ENCODE peak calls at places on chromosomes 7 and 10, in four cellular contexts. F is HCT116, C is H1, I is K562. N is an unnamed sample.

GRCh38 chr10:63605568-63605967 is 84.4 kb downstream of the REEP3 start:
- DNase-seq in F (peak), C (no peak), I (no peak), N (no peak)

GRCh38 chr10:7027913-7028808 is 382.7 kb downstream of the SFMBT2 start:
- DNase-seq in F (no peak), C (no peak), I (peak), N (no peak)

GRCh38 chr10:80540136-80540535 is 2.4 kb downstream of the SH2D4B start:
- DNase-seq in F (no peak), C (no peak), I (no peak), N (no peak)

GRCh38 chr7:112410087-112410486 is 40.2 kb upstream of the IFRD1 start:
- DNase-seq in F (no peak), C (no peak), I (no peak), N (no peak)

GRCh38 chr7:112771166-112771565 is 19.0 kb downstream of the TMEM168 start:
- DNase-seq in F (no peak), C (no peak), I (no peak), N (no peak)

GRCh38 chr7:32150589-32150988 is 80.4 kb upstream of the PDE1C start:
- DNase-seq in F (no peak), C (no peak), I (no peak), N (no peak)

GRCh38 chr7:5424689-5425506 is 1.3 kb upstream of the TNRC18 start:
- DNase-seq in F (no peak), C (no peak), I (peak), N (peak)

GRCh38 chr10:77975086-77975666 is 48.6 kb upstream of the DLG5 start:
- DNase-seq in F (no peak), C (no peak), I (no peak), N (peak)

GRCh38 chr7:69412331-69413146 is 185.7 kb upstream of the AUTS2 start:
- DNase-seq in F (no peak), C (no peak), I (peak), N (peak)

GRCh38 chr10:46546591-46547330 is 9.7 kb downstream of the GPRIN2 start:
- DNase-seq in F (no peak), C (no peak), I (no peak), N (no peak)

GRCh38 chr7:32890010-32890552 is 1.5 kb downstream of the KBTBD2 start:
- DNase-seq in F (no peak), C (no peak), I (peak), N (peak)

GRCh38 chr7:28433604-28434254 is 21.4 kb downstream of the CREB5 start:
- DNase-seq in F (no peak), C (peak), I (peak), N (no peak)

GRCh38 chr10:19656420-19657042 is 159.7 kb upstream of the PLXDC2 start:
- DNase-seq in F (no peak), C (no peak), I (no peak), N (peak)

GRCh38 chr7:25389489-25390106 is 161.3 kb upstream of the NPVF start:
- DNase-seq in F (peak), C (no peak), I (peak), N (peak)

GRCh38 chr7:5774790-5775189 is 6.7 kb downstream of the RNF216 start:
- DNase-seq in F (no peak), C (no peak), I (no peak), N (no peak)

GRCh38 chr7:36487756-36488336 is 98.2 kb downstream of the ANLN start:
- DNase-seq in F (peak), C (no peak), I (peak), N (peak)

GRCh38 chr7:94008537-94008936 is 4.4 kb upstream of the BET1 start:
- DNase-seq in F (no peak), C (no peak), I (no peak), N (no peak)

GRCh38 chr10:127013251-127013656 is 108.0 kb downstream of the DOCK1 start:
- DNase-seq in F (no peak), C (no peak), I (no peak), N (no peak)

GRCh38 chr10:127012769-127013152 is 107.5 kb downstream of the DOCK1 start:
- DNase-seq in F (peak), C (no peak), I (no peak), N (no peak)

GRCh38 chr10:127012071-127012768 is 107.0 kb downstream of the DOCK1 start:
- DNase-seq in F (no peak), C (no peak), I (no peak), N (no peak)

GRCh38 chr10:127014671-127015070 is 109.4 kb downstream of the DOCK1 start:
- DNase-seq in F (no peak), C (no peak), I (no peak), N (no peak)

DNA sequence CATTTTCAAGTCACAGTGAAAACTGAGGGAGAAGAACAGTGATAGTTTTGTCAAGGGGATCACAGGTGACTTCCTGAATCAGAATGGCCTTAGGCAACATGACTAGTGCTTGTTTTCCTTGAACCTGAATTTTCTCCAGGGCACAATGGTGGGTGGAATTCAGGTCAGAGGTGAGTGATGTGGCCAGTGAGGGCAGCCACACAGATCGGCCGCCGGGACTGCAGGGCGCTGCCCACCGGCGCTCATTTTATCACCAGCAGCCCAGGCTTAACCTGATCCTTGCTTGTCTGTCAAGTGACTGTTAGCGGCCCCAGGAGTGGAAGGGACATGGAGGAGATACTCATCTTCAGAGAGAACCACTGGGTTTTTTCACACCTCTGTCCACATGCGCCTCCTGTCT is 108.5 kb downstream of the DOCK1 start:
- DNase-seq in F (no peak), C (no peak), I (no peak), N (no peak)
- TF ChIP-seq FOSL1 in F (no peak), C (no peak), I (no peak), N (no peak)

GRCh38 chr10:76310681-76311080 is 879.3 kb downstream of the LRMDA start:
- DNase-seq in F (no peak), C (no peak), I (no peak), N (no peak)

GRCh38 chr10:76309744-76310441 is 878.5 kb downstream of the LRMDA start:
- DNase-seq in F (no peak), C (no peak), I (no peak), N (no peak)

GRCh38 chr10:76308946-76309529 is 877.6 kb downstream of the LRMDA start:
- DNase-seq in F (no peak), C (no peak), I (no peak), N (no peak)

GRCh38 chr10:76315240-76315639 is 883.8 kb downstream of the LRMDA start:
- DNase-seq in F (no peak), C (no peak), I (peak), N (no peak)

GRCh38 chr10:76311752-76312699 is 880.6 kb downstream of the LRMDA start:
- DNase-seq in F (peak), C (no peak), I (peak), N (peak)
- TF ChIP-seq FOSL1 in F (no peak), C (no peak), I (no peak), N (no peak)

GRCh38 chr7:51017576-51018535 is 235.2 kb upstream of the GRB10 start:
- DNase-seq in F (no peak), C (no peak), I (no peak), N (no peak)
- TF ChIP-seq FOSL1 in F (no peak), C (no peak), I (no peak), N (no peak)

DNA sequence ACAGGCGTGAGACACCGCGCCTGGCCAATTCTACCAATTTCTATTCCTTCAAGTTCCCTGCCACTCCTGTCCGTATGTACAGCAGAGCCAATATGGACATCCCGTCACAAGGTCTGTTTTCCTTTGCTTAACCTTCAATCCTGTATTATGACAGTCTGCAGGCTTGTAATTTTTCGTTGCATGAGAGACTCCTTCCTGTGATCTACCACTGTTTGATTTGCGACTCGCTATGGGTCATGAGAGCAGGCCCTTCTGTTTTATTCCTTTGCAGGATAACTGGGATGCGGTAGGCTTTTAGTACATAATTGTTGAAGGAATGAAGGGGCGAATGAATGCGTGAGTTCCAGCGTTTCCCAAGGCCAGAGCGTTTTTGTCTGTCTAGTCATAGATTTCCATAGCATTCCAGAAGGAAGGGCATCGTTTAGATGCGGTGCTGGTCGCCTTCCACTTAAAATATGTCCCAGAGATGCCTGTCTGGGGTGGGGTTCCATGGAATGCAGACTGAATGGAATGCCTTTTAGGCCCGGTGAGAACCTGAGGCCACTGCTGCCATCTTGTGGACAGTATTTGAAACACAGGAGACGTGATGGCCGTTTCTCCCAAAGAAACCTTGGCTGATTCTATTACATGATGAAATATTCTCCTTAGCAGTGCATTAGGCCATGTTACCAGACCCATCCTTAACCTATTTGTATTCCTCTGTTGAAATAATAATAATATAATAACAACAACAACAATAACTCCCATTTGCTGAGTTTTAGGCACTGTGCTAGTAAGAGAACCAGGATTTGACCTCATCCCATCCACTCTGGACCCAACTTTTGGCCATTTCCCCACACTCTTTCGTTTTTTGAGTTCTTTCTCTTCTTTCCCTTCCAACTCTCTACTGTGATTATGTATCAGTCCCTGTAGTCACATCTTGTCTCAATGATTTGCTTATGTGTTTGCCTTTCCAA is 193.2 kb downstream of the MYOF start:
- DNase-seq in F (peak), C (peak), I (peak), N (peak)
- TF ChIP-seq FOSL1 in F (no peak), C (no peak), I (no peak), N (no peak)

DNA sequence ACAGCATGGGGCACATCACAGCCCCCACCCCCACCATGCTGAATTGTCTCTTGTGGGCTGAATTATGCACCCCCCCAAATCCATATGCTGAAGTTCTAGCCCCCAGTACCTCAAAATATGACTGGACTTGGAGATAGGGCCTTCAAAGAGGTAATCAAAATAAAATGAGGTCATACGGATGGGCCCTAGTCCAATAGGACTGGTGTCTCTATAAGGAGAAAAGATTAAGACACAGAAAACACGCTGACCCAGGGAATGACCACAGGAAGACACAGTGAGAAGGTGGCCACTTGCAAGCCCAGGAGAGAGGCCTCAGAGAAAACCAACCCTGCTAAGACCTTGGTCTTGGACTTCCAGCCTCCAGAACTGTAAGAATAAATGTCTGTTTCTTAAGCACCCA is 106.4 kb upstream of the ARID5B start:
- DNase-seq in F (no peak), C (no peak), I (no peak), N (no peak)
- TF ChIP-seq FOSL1 in F (no peak), C (no peak), I (peak), N (no peak)

GRCh38 chr7:27185013-27185707 is at the start of gene HOXA11:
- DNase-seq in F (no peak), C (no peak), I (no peak), N (no peak)
- TF ChIP-seq FOSL1 in F (no peak), C (no peak), I (no peak), N (no peak)